ENCODE peak calls at places on chromosomes 3 and 15, in ten cellular contexts. J is sigmoid colon, B is K562, H is stomach, S is SK-N-SH, F is transverse colon, K is esophagus muscularis mucosa, A is upper lobe of left lung, X is tibial nerve, V is H1. Y is an unnamed sample. For H3K4me1, the result is how much of the 10 kb centered on the place peaks cover.

GRCh38 chr3:192449036-192449435 is 278.3 kb downstream of the FGF12 start:
- DNase-seq in J (no peak), B (no peak), H (no peak), S (no peak), F (no peak), K (no peak), A (no peak), X (no peak), V (no peak), Y (no peak)

GRCh38 chr15:68298882-68299381 is 21.4 kb downstream of the FEM1B start:
- DNase-seq in J (no peak), B (no peak), H (no peak), S (no peak), F (no peak), K (no peak), A (no peak), X (no peak), V (no peak), Y (no peak)

GRCh38 chr3:150870406-150870805 is 34.8 kb downstream of the MINDY4B start:
- DNase-seq in J (no peak), B (no peak), H (no peak), S (no peak), F (no peak), K (no peak), A (no peak), X (no peak), V (no peak), Y (no peak)

GRCh38 chr3:134640872-134641470 is 9.9 kb downstream of the KY start:
- DNase-seq in J (no peak), B (peak), H (peak), S (peak), F (no peak), K (no peak), A (no peak), X (no peak), V (no peak), Y (no peak)

GRCh38 chr3:154969366-154969765 is 110.8 kb upstream of the MME start:
- DNase-seq in J (no peak), B (no peak), H (no peak), S (no peak), F (no peak), K (no peak), A (no peak), X (no peak), V (no peak), Y (no peak)

GRCh38 chr15:88331291-88331690 is 74.8 kb upstream of the NTRK3 start:
- DNase-seq in J (no peak), B (peak), H (no peak), S (peak), F (peak), K (no peak), A (peak), X (no peak), V (peak), Y (no peak)

GRCh38 chr15:38874464-38874863 is 309.9 kb upstream of the RASGRP1 start:
- DNase-seq in J (no peak), B (no peak), H (no peak), S (no peak), F (no peak), K (no peak), A (peak), X (no peak), V (no peak), Y (no peak)

GRCh38 chr3:129626744-129627349 is 20.4 kb upstream of the PLXND1 start:
- DNase-seq in J (peak), B (peak), H (peak), S (peak), F (peak), K (no peak), A (peak), X (peak), V (peak), Y (peak)

GRCh38 chr3:28940530-28940929 is 340.3 kb upstream of the RBMS3 start:
- DNase-seq in J (no peak), B (no peak), H (no peak), S (no peak), F (no peak), K (no peak), A (no peak), X (peak), V (no peak), Y (peak)

GRCh38 chr3:39196671-39197446 is 4.5 kb upstream of the XIRP1 start:
- DNase-seq in J (no peak), B (no peak), H (no peak), S (no peak), F (no peak), K (no peak), A (no peak), X (no peak), V (no peak), Y (no peak)

GRCh38 chr15:85541744-85542143 is 161.3 kb downstream of the AKAP13 start:
- DNase-seq in J (no peak), B (no peak), H (no peak), S (no peak), F (no peak), K (no peak), A (no peak), X (no peak), V (no peak), Y (no peak)

GRCh38 chr3:9703736-9704342 is at the start of gene CPNE9:
- DNase-seq in J (no peak), B (no peak), H (no peak), S (peak), F (no peak), K (no peak), A (no peak), X (no peak), V (no peak), Y (no peak)

GRCh38 chr15:41284425-41285177 is 47.8 kb downstream of the OIP5 start:
- DNase-seq in J (no peak), B (peak), H (no peak), S (peak), F (no peak), K (no peak), A (no peak), X (no peak), V (no peak), Y (peak)

GRCh38 chr3:138471481-138471880 is 37.1 kb downstream of the ESYT3 start:
- DNase-seq in J (no peak), B (no peak), H (no peak), S (no peak), F (no peak), K (no peak), A (no peak), X (no peak), V (no peak), Y (no peak)

GRCh38 chr3:171874251-171874679 is 31.1 kb downstream of the TMEM212 start:
- DNase-seq in J (no peak), B (no peak), H (no peak), S (no peak), F (no peak), K (no peak), A (peak), X (no peak), V (peak), Y (no peak)

GRCh38 chr3:29057326-29057725 is 223.5 kb upstream of the RBMS3 start:
- DNase-seq in J (no peak), B (no peak), H (no peak), S (no peak), F (no peak), K (no peak), A (no peak), X (no peak), V (no peak), Y (no peak)

GRCh38 chr15:98154863-98155262 is 194.4 kb downstream of the ARRDC4 start:
- DNase-seq in J (no peak), B (no peak), H (no peak), S (no peak), F (no peak), K (no peak), A (no peak), X (no peak), V (no peak), Y (no peak)
- H3K4me1 ChIP-seq in J (under half), B (under half), H (under half), S (under half), F (under half), K (under half), A (under half), X (under half), V (under half), Y (under half)

GRCh38 chr3:14703128-14703750 is 28.3 kb downstream of the C3orf20 start:
- DNase-seq in J (no peak), B (no peak), H (no peak), S (no peak), F (no peak), K (no peak), A (no peak), X (no peak), V (no peak), Y (no peak)
- H3K4me3 ChIP-seq in J (no peak), B (no peak), H (no peak), S (no peak), F (no peak), K (no peak), A (no peak), X (no peak), V (no peak), Y (no peak)

DNA sequence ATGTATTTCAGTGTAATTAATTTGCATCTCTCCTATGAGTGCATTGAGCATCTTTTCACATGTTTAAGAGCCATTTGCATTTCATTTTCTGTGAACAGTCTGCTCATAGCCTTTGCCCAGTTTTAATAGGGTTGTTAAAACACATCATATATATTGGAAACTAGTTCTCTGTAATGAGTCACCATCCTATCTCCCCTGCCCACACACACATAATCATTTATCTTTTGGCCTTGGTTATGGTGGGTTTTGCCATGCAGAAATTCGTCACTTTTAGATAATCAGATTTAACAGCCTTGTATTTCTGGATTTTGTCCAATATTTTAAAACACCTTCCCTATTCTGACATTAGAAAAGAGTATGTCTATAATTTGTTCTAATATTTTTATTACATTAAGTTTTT is 11.9 kb upstream of the CHRM5 start:
- DNase-seq in J (no peak), B (no peak), H (no peak), S (no peak), F (no peak), K (no peak), A (no peak), X (no peak), V (no peak), Y (no peak)
- TF ChIP-seq EP300 in J (no peak), B (no peak), H (no peak), S (no peak), F (no peak), K (no peak), A (no peak), X (no peak), V (no peak), Y (no peak)

GRCh38 chr3:152236741-152237140 is 32.0 kb upstream of the MBNL1 start:
- DNase-seq in J (no peak), B (no peak), H (no peak), S (no peak), F (no peak), K (no peak), A (no peak), X (no peak), V (no peak), Y (no peak)
- H3K4me1 ChIP-seq in J (under half), B (under half), H (under half), S (under half), F (under half), K (under half), A (under half), X (under half), V (under half), Y (under half)

GRCh38 chr3:153084431-153084830 is 77.6 kb upstream of the RAP2B start:
- DNase-seq in J (no peak), B (no peak), H (no peak), S (no peak), F (no peak), K (no peak), A (no peak), X (no peak), V (no peak), Y (no peak)
- H3K4me3 ChIP-seq in J (no peak), B (no peak), H (no peak), S (no peak), F (no peak), K (no peak), A (no peak), X (no peak), V (no peak), Y (no peak)

DNA sequence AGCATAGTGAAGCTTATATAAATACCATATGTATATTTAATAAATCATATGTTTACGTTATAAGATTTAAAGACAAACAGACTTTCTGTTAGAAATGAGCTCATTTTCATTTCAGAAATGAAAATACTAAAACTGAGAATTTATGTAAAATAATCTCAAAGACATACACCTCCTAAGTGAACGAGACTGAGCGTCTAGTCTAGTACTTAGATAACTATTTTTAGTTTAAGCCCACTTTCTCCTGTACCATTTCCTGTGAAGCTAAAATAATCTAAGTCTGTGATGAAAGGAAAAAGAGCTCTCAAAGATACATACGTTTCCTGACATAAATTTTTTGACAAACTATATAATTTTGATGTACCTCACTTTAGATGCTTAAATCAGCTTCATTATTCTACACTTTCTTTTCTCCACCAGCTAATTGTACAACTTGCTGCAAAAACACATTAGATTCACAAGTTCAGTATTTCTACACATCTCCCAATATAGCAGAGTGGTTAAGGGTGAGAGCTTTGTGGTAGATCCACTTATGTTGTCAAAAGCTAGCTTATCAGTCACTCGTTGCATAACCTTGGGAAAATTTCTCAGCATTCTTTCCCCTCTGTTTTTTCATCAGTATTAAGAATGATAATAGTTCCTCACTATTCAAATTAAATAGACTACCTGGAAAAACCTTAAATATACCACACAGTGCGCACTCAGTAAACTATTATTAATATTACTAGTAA is 703.0 kb downstream of the PLOD2 start:
- DNase-seq in J (no peak), B (no peak), H (no peak), S (no peak), F (no peak), K (no peak), A (no peak), X (no peak), V (no peak), Y (no peak)
- TF ChIP-seq EP300 in J (no peak), B (no peak), H (no peak), S (no peak), F (no peak), K (no peak), A (no peak), X (no peak), V (no peak), Y (no peak)

GRCh38 chr3:123349566-123350450 is 99.1 kb downstream of the ADCY5 start:
- DNase-seq in J (peak), B (no peak), H (no peak), S (no peak), F (no peak), K (no peak), A (no peak), X (no peak), V (no peak), Y (no peak)

GRCh38 chr3:123347691-123348264 is 101.1 kb downstream of the ADCY5 start:
- DNase-seq in J (peak), B (no peak), H (no peak), S (no peak), F (no peak), K (no peak), A (no peak), X (no peak), V (no peak), Y (no peak)

GRCh38 chr3:123349201-123349535 is 99.7 kb downstream of the ADCY5 start:
- DNase-seq in J (peak), B (no peak), H (no peak), S (no peak), F (no peak), K (no peak), A (no peak), X (no peak), V (no peak), Y (no peak)

GRCh38 chr3:123347205-123347604 is 101.7 kb downstream of the ADCY5 start:
- DNase-seq in J (peak), B (no peak), H (no peak), S (no peak), F (no peak), K (no peak), A (no peak), X (no peak), V (no peak), Y (no peak)

GRCh38 chr3:123348471-123349200 is 100.3 kb downstream of the ADCY5 start:
- DNase-seq in J (peak), B (no peak), H (no peak), S (no peak), F (no peak), K (no peak), A (no peak), X (no peak), V (no peak), Y (peak)
- H3K4me1 ChIP-seq in J (under half), B (under half), H (half or more), S (under half), F (under half), K (half or more), A (under half), X (under half), V (under half), Y (under half)

GRCh38 chr15:30072630-30073029 is 10.1 kb upstream of the GOLGA8J start:
- DNase-seq in J (no peak), B (no peak), H (no peak), S (no peak), F (no peak), K (no peak), A (no peak), X (no peak), V (no peak), Y (no peak)
- H3K4me3 ChIP-seq in J (no peak), B (no peak), H (no peak), S (no peak), F (no peak), K (no peak), A (no peak), X (no peak), V (no peak), Y (no peak)

DNA sequence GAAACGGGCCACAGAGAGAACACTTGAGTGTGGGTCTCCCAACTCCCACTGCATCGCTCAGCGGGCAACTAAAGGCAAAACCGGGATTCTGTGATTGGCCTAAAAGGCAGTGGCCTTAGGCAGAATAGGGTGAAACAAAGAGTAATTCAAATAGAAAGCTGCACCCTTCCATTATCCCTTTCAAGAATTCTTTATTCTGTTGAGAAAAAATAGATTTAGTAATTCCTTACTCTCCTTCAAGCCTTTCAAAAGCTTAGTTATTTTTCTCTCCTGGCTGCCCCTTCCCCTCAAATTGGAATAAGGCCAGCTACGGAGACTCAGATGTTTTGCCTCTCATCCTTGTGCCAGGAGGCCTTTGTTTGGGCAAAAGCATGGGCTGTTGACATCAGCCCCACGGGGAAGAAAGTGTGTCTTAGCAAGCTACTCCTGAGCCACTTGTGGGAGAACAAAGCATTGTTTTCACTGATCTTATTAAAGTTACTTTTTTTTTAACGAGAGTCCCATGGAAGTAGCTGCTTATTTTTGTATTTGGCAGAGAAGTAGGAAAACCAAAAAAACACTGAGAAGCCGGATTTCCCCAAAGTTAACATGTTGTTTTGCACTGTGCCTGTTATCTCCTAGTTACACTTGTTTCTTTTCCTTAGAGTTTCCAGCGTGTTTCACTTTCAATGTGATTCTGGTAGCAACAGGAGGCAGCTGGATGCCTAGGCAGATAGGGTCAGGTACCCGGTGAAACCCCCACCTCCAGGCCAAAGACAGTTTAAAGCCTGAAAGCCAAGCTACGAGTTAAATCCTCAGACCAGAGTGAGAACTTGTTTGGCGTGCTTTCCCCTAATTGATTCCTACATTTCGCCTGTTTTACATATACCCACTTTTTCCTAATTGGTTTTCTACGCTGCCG is 2.2 kb downstream of the ST6GAL1 start:
- DNase-seq in J (no peak), B (no peak), H (no peak), S (no peak), F (no peak), K (no peak), A (no peak), X (no peak), V (no peak), Y (no peak)
- TF ChIP-seq EP300 in J (no peak), B (peak), H (no peak), S (no peak), F (no peak), K (no peak), A (no peak), X (peak), V (no peak), Y (no peak)

DNA sequence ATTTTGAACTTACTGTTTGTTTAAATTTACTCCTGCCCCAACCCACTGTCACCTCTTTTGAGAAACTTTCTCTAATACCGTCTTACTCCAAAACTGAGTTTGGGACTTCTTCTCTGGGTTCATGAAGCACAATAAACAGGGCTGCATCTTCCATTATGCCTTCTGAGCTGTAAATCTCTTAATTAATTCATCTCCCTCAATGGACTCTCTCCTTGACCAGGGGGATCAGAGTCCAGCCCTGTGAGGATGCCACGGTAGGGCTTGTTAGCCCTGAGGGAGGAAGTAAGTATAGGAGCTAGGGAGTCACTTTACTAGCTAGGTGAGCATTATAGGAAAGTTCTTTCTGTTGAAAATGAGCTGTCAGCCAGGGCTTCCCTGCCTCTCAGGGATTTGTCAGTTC is 299.3 kb upstream of the SATB1 start:
- DNase-seq in J (no peak), B (no peak), H (no peak), S (no peak), F (no peak), K (no peak), A (no peak), X (no peak), V (no peak), Y (no peak)
- H3K4me1 ChIP-seq in J (under half), B (under half), H (under half), S (under half), F (under half), K (under half), A (under half), X (under half), V (under half), Y (under half)

Y was measured in ovary.